ENCODE peak calls at places on chromosomes 12 and 14, in four cellular contexts. F, M, Z and Q are unnamed samples.

GRCh38 chr14:92956961-92957360 is 34.0 kb downstream of the CHGA start:
- DNase-seq in Z (no peak), F (no peak), M (no peak), Q (no peak)

GRCh38 chr14:39145266-39145966 is 24.7 kb downstream of the TRAPPC6B start:
- DNase-seq in Z (peak; percentile 93), M (no peak), F (peak; percentile 60), Q (no peak)

GRCh38 chr12:108401964-108402363 is 62.9 kb upstream of the CMKLR1 start:
- DNase-seq in F (no peak), M (no peak), Z (no peak), Q (no peak)

GRCh38 chr12:24111591-24111990 is 162.1 kb upstream of the SOX5 start:
- DNase-seq in M (no peak), F (no peak), Z (no peak), Q (no peak)

GRCh38 chr14:51582437-51582836 is 69.3 kb upstream of the FRMD6 start:
- DNase-seq in M (no peak), F (no peak), Z (no peak), Q (no peak)

GRCh38 chr14:72515779-72516770 is 377.8 kb downstream of the DPF3 start:
- DNase-seq in F (no peak), Z (no peak), M (no peak), Q (no peak)

GRCh38 chr12:120791669-120792176 is 66.1 kb downstream of the ACADS start:
- DNase-seq in F (no peak), Z (no peak), M (no peak), Q (no peak)

GRCh38 chr12:80763874-80764273 is 47.2 kb downstream of the MYF5 start:
- DNase-seq in Z (peak; percentile 52), F (peak; percentile 10), M (peak; percentile 4), Q (peak; percentile 39)

DNA sequence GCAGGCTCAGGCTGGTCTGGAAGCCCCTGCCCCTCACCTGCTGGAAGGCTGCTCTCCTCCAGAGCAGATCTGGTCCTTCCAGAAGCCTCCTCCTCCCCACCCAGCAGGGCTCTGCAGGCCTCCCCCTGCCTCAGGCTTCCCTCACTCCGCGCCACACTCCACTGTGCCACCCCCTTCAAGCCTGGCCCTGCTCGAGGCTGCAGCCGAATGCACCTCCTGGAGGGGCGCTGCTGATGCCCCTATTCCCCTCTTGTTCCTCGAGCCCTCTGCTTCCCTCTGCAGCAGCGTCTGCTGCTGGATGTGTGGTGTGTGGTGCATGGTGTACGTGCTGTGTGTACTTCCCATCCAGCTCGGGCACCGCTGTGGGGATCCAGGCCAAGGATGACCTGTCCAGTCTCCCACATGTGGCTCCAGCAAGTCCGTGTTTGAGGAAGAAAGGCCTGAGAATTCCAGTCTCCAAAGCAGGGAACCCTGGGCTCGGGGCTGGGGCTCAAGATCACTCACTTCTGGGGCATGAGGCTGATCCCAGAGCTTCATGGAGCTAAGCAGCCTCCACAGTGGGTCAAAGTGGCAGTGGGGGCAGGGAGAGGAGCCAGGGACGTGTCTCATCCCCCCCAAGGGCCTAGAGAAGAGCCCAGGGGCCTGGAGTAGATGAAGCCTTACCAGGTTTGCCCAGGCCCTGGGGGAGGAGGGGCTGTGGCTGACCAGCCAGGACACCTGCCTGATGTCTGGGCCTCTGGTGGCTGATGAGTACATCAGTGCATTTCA is 136.0 kb upstream of the C14orf180 start:
- DNase-seq in M (peak; percentile 63), F (no peak), Z (no peak), Q (no peak)
- TF ChIP-seq CTCF in M (no peak), F (no peak), Z (no peak), Q (no peak)

GRCh38 chr14:103651585-103651984 is 22.6 kb downstream of the KLC1 start:
- DNase-seq in M (no peak), F (no peak), Z (no peak), Q (no peak)

GRCh38 chr14:103650213-103650612 is 21.2 kb downstream of the KLC1 start:
- DNase-seq in M (no peak), Z (no peak), F (no peak), Q (no peak)

GRCh38 chr14:103653802-103654201 is 24.8 kb downstream of the KLC1 start:
- DNase-seq in F (no peak), Z (no peak), M (no peak), Q (no peak)

GRCh38 chr14:103654619-103655018 is 25.6 kb downstream of the KLC1 start:
- DNase-seq in M (no peak), Z (no peak), F (no peak), Q (no peak)

DNA sequence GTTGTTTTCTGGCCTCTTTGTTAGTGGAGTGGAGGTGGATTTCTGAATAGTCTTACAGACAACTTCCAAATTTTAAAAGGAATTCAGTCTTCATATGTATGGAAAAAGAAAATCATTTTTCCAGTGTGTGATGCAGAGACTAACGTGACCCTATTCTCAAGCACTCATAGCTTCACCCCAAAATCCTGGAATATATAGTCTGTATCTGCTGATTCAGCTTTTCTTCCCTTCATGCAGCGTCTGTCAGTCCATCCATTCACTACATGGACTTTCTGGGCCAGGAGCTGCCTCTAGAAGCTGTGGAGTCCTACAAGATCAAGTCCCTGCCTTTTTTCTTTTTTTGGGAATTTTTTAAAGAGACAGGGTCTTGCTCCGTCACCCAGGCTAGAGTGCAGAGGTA is 23.8 kb downstream of the KLC1 start:
- DNase-seq in F (no peak), M (no peak), Z (no peak), Q (no peak)
- TF ChIP-seq ELF1 in F (no peak), M (no peak), Z (no peak), Q (no peak)

DNA sequence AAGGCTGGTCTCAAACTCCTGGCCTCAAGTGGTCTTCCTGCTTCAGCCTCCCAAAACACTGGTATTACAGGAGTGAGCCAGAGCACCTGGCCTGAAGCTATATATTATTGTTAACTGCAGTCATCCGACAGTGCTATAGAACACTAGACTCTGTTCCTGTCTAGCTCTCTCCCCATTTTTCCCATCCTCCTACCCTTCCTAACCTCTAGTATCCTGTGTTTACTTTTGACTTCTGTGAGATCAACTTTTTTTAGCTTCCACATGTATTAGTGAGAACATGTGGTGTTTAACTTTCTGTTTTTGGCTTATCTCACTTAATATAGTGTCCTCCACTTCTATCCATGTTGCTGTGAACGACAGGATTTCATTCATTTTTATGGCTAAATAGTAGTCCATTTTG is 34.7 kb downstream of the TRAF3 start:
- DNase-seq in F (no peak), Z (no peak), M (no peak), Q (no peak)
- H3K79me2 ChIP-seq in F (peaks cover 27% of the 10 kb centered on the region), Z (no peaks in the 10 kb centered on the region), M (peaks cover 85% of the 10 kb centered on the region), Q (peaks cover 82% of the 10 kb centered on the region)

DNA sequence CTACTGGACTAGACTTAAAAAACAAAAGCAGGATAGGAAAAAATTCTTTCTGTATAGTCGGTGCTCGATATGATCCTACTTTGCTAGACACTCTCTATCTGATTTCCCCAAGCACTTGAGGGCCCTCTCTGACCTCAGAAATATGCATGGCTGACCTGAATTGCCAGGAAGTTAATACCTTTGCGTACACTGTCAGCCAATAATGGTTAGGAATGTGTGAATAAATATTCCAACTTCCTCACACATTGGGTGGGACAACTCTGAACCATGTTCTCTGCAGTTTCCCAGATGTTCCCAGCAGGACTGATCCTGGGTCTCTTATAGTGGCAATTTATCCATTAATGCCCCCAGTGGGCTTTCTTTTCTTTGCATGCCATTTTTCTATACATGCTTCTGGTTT is 20.5 kb upstream of the RPL10L start:
- DNase-seq in M (no peak), F (no peak), Z (no peak), Q (no peak)
- TF ChIP-seq CTCF in M (no peak), F (no peak), Z (no peak), Q (no peak)

GRCh38 chr14:99157676-99158075 is 114.3 kb downstream of the BCL11B start:
- DNase-seq in M (no peak), F (no peak), Z (no peak), Q (no peak)

GRCh38 chr14:99158150-99158549 is 113.8 kb downstream of the BCL11B start:
- DNase-seq in F (no peak), M (no peak), Z (no peak), Q (no peak)

GRCh38 chr14:99156026-99156425 is 116.0 kb downstream of the BCL11B start:
- DNase-seq in Z (no peak), F (no peak), M (no peak), Q (no peak)

GRCh38 chr14:99157246-99157645 is 114.8 kb downstream of the BCL11B start:
- DNase-seq in Z (no peak), F (no peak), M (no peak), Q (no peak)

GRCh38 chr14:99156814-99157213 is 115.2 kb downstream of the BCL11B start:
- DNase-seq in F (no peak), M (no peak), Z (no peak), Q (no peak)
- TF ChIP-seq ELF1 in F (no peak), M (no peak), Z (no peak), Q (no peak)

DNA sequence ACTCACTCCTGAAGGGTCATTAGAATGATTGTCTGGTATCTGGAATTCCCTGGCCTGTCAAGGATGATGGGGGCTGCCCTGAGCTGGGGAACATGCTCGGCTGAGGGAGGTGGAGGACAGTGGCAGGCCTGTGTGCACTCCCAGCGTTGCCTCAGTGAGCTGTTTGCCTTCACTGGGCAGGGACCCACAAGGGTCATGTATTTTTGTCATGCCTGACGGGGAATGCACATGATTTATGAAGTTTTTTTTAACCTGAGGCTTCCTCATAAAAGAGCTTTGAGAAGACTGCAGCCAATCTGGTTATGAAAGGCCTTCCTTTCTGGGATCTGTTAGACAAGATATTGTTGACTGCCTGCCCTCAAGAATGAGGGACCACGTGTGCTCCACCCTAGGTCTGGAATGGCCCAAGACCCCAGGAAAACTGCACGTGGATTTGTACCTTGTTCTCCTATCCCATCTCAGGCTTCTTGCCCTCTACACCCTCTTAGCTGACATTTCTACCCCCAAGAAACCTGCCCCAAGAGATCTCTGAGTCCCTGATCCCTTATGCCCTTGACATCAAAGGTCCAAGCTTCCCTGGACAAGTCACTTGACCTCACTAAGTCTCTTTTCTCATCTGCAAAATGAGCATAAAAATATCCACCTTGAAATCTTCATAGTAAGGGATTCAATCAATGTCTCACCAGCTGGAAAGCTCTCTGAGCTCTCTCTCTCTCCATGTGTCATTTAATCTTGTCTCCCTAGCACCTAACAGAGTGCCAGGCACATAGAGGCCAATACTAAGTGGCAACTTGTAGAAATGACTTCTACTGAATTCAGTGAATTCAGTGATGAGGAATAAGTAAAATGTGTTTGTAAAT is 24.5 kb upstream of the COL2A1 start:
- DNase-seq in M (no peak), F (no peak), Z (no peak), Q (no peak)
- H3K79me2 ChIP-seq in M (no peaks in the 10 kb centered on the region), F (no peaks in the 10 kb centered on the region), Z (no peaks in the 10 kb centered on the region), Q (no peaks in the 10 kb centered on the region)

GRCh38 chr12:1830401-1830845 is 10.1 kb downstream of the LRTM2 start:
- DNase-seq in Z (no peak), F (no peak), M (peak; percentile 85), Q (no peak)
- TF ChIP-seq CTCF in Z (no peak), F (no peak), M (no peak), Q (no peak)